ENCODE peak calls at places on chromosome 17, in ten cellular contexts. I is pancreas; E is psoas muscle; N is naive thymus-derived CD4-positive, alpha-beta T cell; Q is CD8-positive, alpha-beta memory T cell; C is tibial nerve; H is CD8-positive, alpha-beta T cell; R is PC-3; T is kidney; G is effector memory CD4-positive, alpha-beta T cell. L is an unnamed sample.

GRCh38 chr17:66272699-66273390 is 29.6 kb upstream of the PRKCA start:
- DNase-seq in I (no peak), E (no peak), N (no peak), Q (no peak), C (no peak), H (no peak), R (peak; percentile 96), T (no peak), G (no peak), L (peak; percentile 51)

GRCh38 chr17:17151962-17152361 is 54.2 kb downstream of the PLD6 start:
- DNase-seq in I (peak; percentile 36), E (peak; percentile 95), N (no peak), Q (no peak), C (peak; percentile 75), H (no peak), R (peak; percentile 99), T (peak; percentile 91), G (no peak), L (peak; percentile 92)

GRCh38 chr17:73240561-73240960 is 21.1 kb downstream of the CPSF4L start:
- DNase-seq in I (no peak), E (no peak), N (no peak), Q (no peak), C (no peak), H (no peak), R (peak; percentile 24), T (no peak), G (no peak), L (no peak)

GRCh38 chr17:80295559-80295958 is 34.9 kb downstream of the RNF213 start:
- DNase-seq in I (no peak), E (no peak), N (no peak), Q (no peak), C (no peak), H (no peak), R (no peak), T (no peak), G (no peak), L (no peak)

GRCh38 chr17:75875940-75876189 is 2.5 kb downstream of the TRIM47 start:
- DNase-seq in I (no peak), E (no peak), N (no peak), Q (no peak), C (no peak), H (no peak), R (no peak), T (peak; percentile 97), G (no peak), L (no peak)

GRCh38 chr17:33968350-33969044 is 286.6 kb upstream of the CCL2 start:
- DNase-seq in I (no peak), E (no peak), N (no peak), Q (peak; percentile 18), C (no peak), H (peak; percentile 5), R (no peak), T (no peak), G (no peak), L (no peak)

GRCh38 chr17:29154516-29155234 is 25.5 kb downstream of the MYO18A start:
- DNase-seq in I (no peak), E (no peak), N (no peak), Q (no peak), C (no peak), H (no peak), R (no peak), T (peak; percentile 55), G (no peak), L (no peak)

GRCh38 chr17:49996495-49997255 is 1.7 kb upstream of the DLX3 start:
- DNase-seq in I (peak; percentile 41), E (peak; percentile 51), N (peak; percentile 73), Q (peak; percentile 44), C (no peak), H (peak; percentile 78), R (peak; percentile 78), T (peak; percentile 79), G (peak; percentile 52), L (no peak)

GRCh38 chr17:76736349-76737081 is 616 bp downstream of the SRSF2 start:
- DNase-seq in I (peak; percentile 71), E (peak; percentile 78), N (peak; percentile 58), Q (peak; percentile 61), C (peak; percentile 53), H (peak; percentile 68), R (no peak), T (peak; percentile 94), G (peak; percentile 64), L (peak; percentile 57)

GRCh38 chr17:76178124-76178523 is 37.1 kb upstream of the FOXJ1 start:
- DNase-seq in I (no peak), E (no peak), N (no peak), Q (no peak), C (no peak), H (no peak), R (no peak), T (no peak), G (no peak), L (no peak)

GRCh38 chr17:60969500-60970037 is 291.9 kb downstream of the BCAS3 start:
- DNase-seq in I (no peak), E (no peak), N (no peak), Q (no peak), C (no peak), H (no peak), R (no peak), T (no peak), G (no peak), L (no peak)

GRCh38 chr17:31078290-31078689 is 16.5 kb upstream of the NF1 start:
- DNase-seq in I (no peak), E (no peak), N (no peak), Q (no peak), C (no peak), H (no peak), R (peak; percentile 35), T (no peak), G (no peak), L (no peak)

GRCh38 chr17:77834170-77835115 is 124.1 kb upstream of the TNRC6C start:
- DNase-seq in I (peak; percentile 55), E (peak; percentile 74), N (no peak), Q (peak; percentile 24), C (no peak), H (peak; percentile 66), R (peak; percentile 87), T (peak; percentile 86), G (peak; percentile 25), L (peak; percentile 93)

GRCh38 chr17:79034931-79035485 is 11.0 kb downstream of the C1QTNF1 start:
- DNase-seq in I (no peak), E (no peak), N (no peak), Q (no peak), C (no peak), H (no peak), R (no peak), T (no peak), G (no peak), L (no peak)
- H3K27ac ChIP-seq in I (no peak overlapping the region), E (no peak overlapping the region), N (no peak overlapping the region), Q (no peak overlapping the region), C (peak overlapping the region; percentile 67), H (no peak overlapping the region), R (no peak overlapping the region), T (no peak overlapping the region), G (no peak overlapping the region), L (no peak overlapping the region)

DNA sequence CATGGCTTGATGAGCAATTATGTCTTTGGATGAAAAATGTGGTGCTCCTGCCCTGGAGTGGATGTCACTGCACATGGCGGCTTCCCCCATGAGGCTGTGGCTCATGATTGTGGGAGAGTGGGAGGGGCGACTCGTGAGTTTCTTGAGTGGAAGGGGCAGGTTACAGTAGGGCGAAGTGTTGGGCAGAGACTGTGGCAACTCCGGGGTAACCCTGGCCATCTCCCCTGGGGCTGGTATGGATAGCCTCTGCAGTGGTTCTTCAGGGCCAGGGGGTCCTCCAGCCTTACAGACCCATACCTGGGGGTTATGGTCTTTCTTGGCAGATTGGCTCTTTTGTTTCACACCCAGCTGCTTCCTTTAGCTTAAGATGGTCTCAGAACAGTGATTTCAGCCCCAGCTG is 1.3 kb upstream of the TNS4 start:
- DNase-seq in I (no peak), E (no peak), N (no peak), Q (no peak), C (no peak), H (no peak), R (no peak), T (no peak), G (no peak), L (no peak)
- H3K27ac ChIP-seq in I (no peak overlapping the region), E (no peak overlapping the region), N (no peak overlapping the region), Q (no peak overlapping the region), C (no peak overlapping the region), H (no peak overlapping the region), R (no peak overlapping the region), T (no peak overlapping the region), G (no peak overlapping the region), L (no peak overlapping the region)

GRCh38 chr17:1475321-1475854 is 17.1 kb downstream of the MYO1C start:
- DNase-seq in I (no peak), E (no peak), N (no peak), Q (no peak), C (no peak), H (no peak), R (no peak), T (no peak), G (no peak), L (no peak)
- H3K27ac ChIP-seq in I (no peak overlapping the region), E (no peak overlapping the region), N (no peak overlapping the region), Q (no peak overlapping the region), C (peak overlapping the region; percentile 67), H (no peak overlapping the region), R (no peak overlapping the region), T (peak overlapping the region; percentile 23), G (no peak overlapping the region), L (no peak overlapping the region)

DNA sequence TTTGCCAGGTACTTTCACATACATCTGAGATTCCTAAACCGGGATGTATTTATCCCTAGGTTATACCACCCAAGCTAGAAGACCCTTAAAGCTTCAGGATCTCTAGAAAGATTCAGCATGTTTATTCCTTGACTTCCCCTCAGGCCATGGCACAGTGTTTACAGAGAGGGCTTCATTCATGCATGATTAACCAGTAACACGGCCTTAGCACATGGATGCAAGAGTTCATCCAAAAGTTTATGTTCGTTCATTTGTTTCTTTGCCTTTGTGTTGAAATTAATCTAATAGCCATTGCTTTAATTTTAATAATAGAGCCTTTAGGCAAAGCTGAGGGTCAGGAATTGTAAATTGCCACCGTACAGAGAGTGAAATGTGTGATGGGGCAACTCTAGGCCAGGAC is 13.8 kb downstream of the PCTP start:
- DNase-seq in I (no peak), E (no peak), N (no peak), Q (no peak), C (no peak), H (no peak), R (no peak), T (no peak), G (no peak), L (no peak)
- H3K27ac ChIP-seq in I (no peak overlapping the region), E (no peak overlapping the region), N (no peak overlapping the region), Q (no peak overlapping the region), C (peak overlapping the region; percentile 6), H (no peak overlapping the region), R (no peak overlapping the region), T (peak overlapping the region; percentile 34), G (no peak overlapping the region), L (no peak overlapping the region)

GRCh38 chr17:32936157-32936893 is 8.4 kb downstream of the TMEM98 start:
- DNase-seq in I (no peak), E (no peak), N (no peak), Q (no peak), C (no peak), H (no peak), R (no peak), T (no peak), G (no peak), L (no peak)
- H3K27ac ChIP-seq in I (peak overlapping the region; percentile 62), E (no peak overlapping the region), N (no peak overlapping the region), Q (no peak overlapping the region), C (peak overlapping the region; percentile 12), H (no peak overlapping the region), R (no peak overlapping the region), T (peak overlapping the region; percentile 42), G (no peak overlapping the region), L (no peak overlapping the region)